ENCODE peak calls at places on chromosomes 6 and 20, in nine cellular contexts. One of them, this sample, is unnamed.

GRCh38 chr20:5550738-5551529 is 199.3 kb upstream of the SHLD1 start:
- DNase-seq in stomach: no peak
- DNase-seq in A549: no peak
- DNase-seq in IMR-90: no peak
- DNase-seq in K562: no peak
- DNase-seq in adrenal gland: no peak
- DNase-seq in endothelial cell of umbilical vein: no peak
- DNase-seq in heart left ventricle: no peak
- DNase-seq in gastrocnemius medialis: no peak
- DNase-seq in this sample: no peak

GRCh38 chr6:99130897-99131873 is 183.4 kb upstream of the FBXL4 start:
- DNase-seq in stomach: no peak
- DNase-seq in adrenal gland: no peak
- DNase-seq in A549: no peak
- DNase-seq in gastrocnemius medialis: no peak
- DNase-seq in endothelial cell of umbilical vein: no peak
- DNase-seq in K562: no peak
- DNase-seq in heart left ventricle: no peak
- DNase-seq in IMR-90: no peak
- DNase-seq in this sample: no peak

GRCh38 chr6:116866281-116866871 is 10.7 kb upstream of the RFX6 start:
- DNase-seq in endothelial cell of umbilical vein: no peak
- DNase-seq in K562: no peak
- DNase-seq in adrenal gland: no peak
- DNase-seq in A549: no peak
- DNase-seq in stomach: no peak
- DNase-seq in heart left ventricle: no peak
- DNase-seq in IMR-90: peak
- DNase-seq in gastrocnemius medialis: no peak
- DNase-seq in this sample: no peak

GRCh38 chr6:125867483-125867935 is 76.7 kb downstream of the NCOA7 start:
- DNase-seq in endothelial cell of umbilical vein: no peak
- DNase-seq in gastrocnemius medialis: no peak
- DNase-seq in IMR-90: peak
- DNase-seq in A549: peak
- DNase-seq in stomach: no peak
- DNase-seq in K562: no peak
- DNase-seq in heart left ventricle: no peak
- DNase-seq in adrenal gland: no peak
- DNase-seq in this sample: no peak

GRCh38 chr20:25284131-25284601 is 36.3 kb downstream of the PYGB start:
- DNase-seq in A549: no peak
- DNase-seq in endothelial cell of umbilical vein: no peak
- DNase-seq in stomach: peak
- DNase-seq in IMR-90: no peak
- DNase-seq in gastrocnemius medialis: no peak
- DNase-seq in K562: no peak
- DNase-seq in heart left ventricle: no peak
- DNase-seq in adrenal gland: no peak
- DNase-seq in this sample: no peak

GRCh38 chr6:157625764-157626163 is 197.3 kb upstream of the SNX9 start:
- DNase-seq in adrenal gland: no peak
- DNase-seq in heart left ventricle: no peak
- DNase-seq in stomach: no peak
- DNase-seq in A549: no peak
- DNase-seq in endothelial cell of umbilical vein: no peak
- DNase-seq in K562: no peak
- DNase-seq in IMR-90: no peak
- DNase-seq in gastrocnemius medialis: no peak
- DNase-seq in this sample: no peak

GRCh38 chr6:12068899-12069557 is 56.9 kb downstream of the HIVEP1 start:
- DNase-seq in K562: no peak
- DNase-seq in endothelial cell of umbilical vein: peak
- DNase-seq in stomach: no peak
- DNase-seq in adrenal gland: no peak
- DNase-seq in A549: peak
- DNase-seq in gastrocnemius medialis: no peak
- DNase-seq in heart left ventricle: no peak
- DNase-seq in IMR-90: peak
- DNase-seq in this sample: no peak

GRCh38 chr6:70149209-70149788 is 153.6 kb downstream of the COL9A1 start:
- DNase-seq in endothelial cell of umbilical vein: no peak
- DNase-seq in K562: no peak
- DNase-seq in A549: no peak
- DNase-seq in gastrocnemius medialis: no peak
- DNase-seq in stomach: no peak
- DNase-seq in heart left ventricle: no peak
- DNase-seq in adrenal gland: no peak
- DNase-seq in IMR-90: no peak
- DNase-seq in this sample: no peak

GRCh38 chr20:47551841-47552240 is 50.2 kb downstream of the NCOA3 start:
- DNase-seq in heart left ventricle: no peak
- DNase-seq in endothelial cell of umbilical vein: no peak
- DNase-seq in stomach: no peak
- DNase-seq in K562: no peak
- DNase-seq in A549: peak
- DNase-seq in adrenal gland: peak
- DNase-seq in IMR-90: no peak
- DNase-seq in gastrocnemius medialis: no peak
- DNase-seq in this sample: no peak

GRCh38 chr6:12208190-12208589 is 82.0 kb upstream of the EDN1 start:
- DNase-seq in endothelial cell of umbilical vein: peak
- DNase-seq in K562: no peak
- DNase-seq in gastrocnemius medialis: peak
- DNase-seq in adrenal gland: peak
- DNase-seq in stomach: peak
- DNase-seq in heart left ventricle: peak
- DNase-seq in A549: peak
- DNase-seq in IMR-90: peak
- DNase-seq in this sample: no peak

GRCh38 chr6:139833592-139833991 is 459.1 kb upstream of the CITED2 start:
- DNase-seq in heart left ventricle: no peak
- DNase-seq in endothelial cell of umbilical vein: no peak
- DNase-seq in stomach: no peak
- DNase-seq in K562: no peak
- DNase-seq in gastrocnemius medialis: peak
- DNase-seq in A549: no peak
- DNase-seq in adrenal gland: no peak
- DNase-seq in IMR-90: no peak
- DNase-seq in this sample: no peak

GRCh38 chr6:11855743-11856142 is 77.1 kb upstream of the ADTRP start:
- DNase-seq in heart left ventricle: no peak
- DNase-seq in IMR-90: no peak
- DNase-seq in endothelial cell of umbilical vein: no peak
- DNase-seq in K562: no peak
- DNase-seq in stomach: no peak
- DNase-seq in adrenal gland: no peak
- DNase-seq in gastrocnemius medialis: no peak
- DNase-seq in A549: no peak
- DNase-seq in this sample: no peak

GRCh38 chr6:149840345-149841075 is 23.6 kb downstream of the LRP11 start:
- DNase-seq in heart left ventricle: peak
- DNase-seq in endothelial cell of umbilical vein: peak
- DNase-seq in gastrocnemius medialis: peak
- DNase-seq in A549: peak
- DNase-seq in K562: peak
- DNase-seq in stomach: peak
- DNase-seq in adrenal gland: peak
- DNase-seq in IMR-90: peak
- DNase-seq in this sample: no peak

GRCh38 chr6:162773996-162774395 is 46.2 kb downstream of the PACRG start:
- DNase-seq in IMR-90: no peak
- DNase-seq in gastrocnemius medialis: no peak
- DNase-seq in adrenal gland: no peak
- DNase-seq in heart left ventricle: no peak
- DNase-seq in stomach: no peak
- DNase-seq in A549: no peak
- DNase-seq in K562: no peak
- DNase-seq in endothelial cell of umbilical vein: no peak
- DNase-seq in this sample: no peak

GRCh38 chr6:125781307-125781868 is 9.4 kb upstream of the NCOA7 start:
- DNase-seq in A549: peak
- DNase-seq in adrenal gland: peak
- DNase-seq in IMR-90: peak
- DNase-seq in heart left ventricle: no peak
- DNase-seq in stomach: peak
- DNase-seq in gastrocnemius medialis: no peak
- DNase-seq in K562: no peak
- DNase-seq in endothelial cell of umbilical vein: no peak
- DNase-seq in this sample: no peak

GRCh38 chr20:25046181-25046641 is 11.7 kb downstream of the ACSS1 start:
- DNase-seq in gastrocnemius medialis: peak
- DNase-seq in endothelial cell of umbilical vein: no peak
- DNase-seq in K562: no peak
- DNase-seq in IMR-90: no peak
- DNase-seq in A549: no peak
- DNase-seq in heart left ventricle: peak
- DNase-seq in stomach: peak
- DNase-seq in adrenal gland: no peak
- DNase-seq in this sample: no peak

GRCh38 chr6:170368544-170368943 is 62.0 kb downstream of the FAM120B start:
- DNase-seq in K562: no peak
- DNase-seq in stomach: no peak
- DNase-seq in A549: no peak
- DNase-seq in IMR-90: no peak
- DNase-seq in gastrocnemius medialis: no peak
- DNase-seq in heart left ventricle: no peak
- DNase-seq in endothelial cell of umbilical vein: no peak
- DNase-seq in adrenal gland: no peak
- DNase-seq in this sample: no peak
- H3K27ac ChIP-seq in K562: no peak
- H3K27ac ChIP-seq in stomach: no peak
- H3K27ac ChIP-seq in A549: no peak
- H3K27ac ChIP-seq in IMR-90: no peak
- H3K27ac ChIP-seq in gastrocnemius medialis: no peak
- H3K27ac ChIP-seq in heart left ventricle: no peak
- H3K27ac ChIP-seq in endothelial cell of umbilical vein: no peak
- H3K27ac ChIP-seq in adrenal gland: no peak
- H3K27ac ChIP-seq in this sample: no peak

DNA sequence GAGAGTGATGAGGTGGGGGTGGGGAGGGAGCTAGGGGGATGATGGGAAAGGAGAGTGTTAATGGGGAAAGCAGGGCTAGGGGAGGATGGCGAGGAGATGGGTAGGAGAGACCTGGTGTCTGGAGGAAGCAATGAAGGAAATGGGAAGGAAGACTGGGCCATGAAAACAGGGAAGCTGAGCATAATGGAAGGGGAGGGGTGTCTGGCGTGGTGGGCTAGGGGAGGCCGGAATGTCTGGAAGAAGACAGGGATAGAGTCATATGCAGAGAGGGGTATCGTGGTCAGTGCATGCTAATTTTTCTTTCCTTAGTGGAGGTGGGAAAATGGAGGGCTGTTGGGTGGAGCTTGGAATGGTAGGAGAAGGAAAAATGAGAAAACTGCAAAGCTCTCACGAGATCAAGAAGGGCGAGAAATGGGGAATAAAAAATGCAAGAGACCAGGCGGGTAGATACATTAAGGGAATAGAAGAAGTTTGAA is 423 bp downstream of the KLHDC3 start:
- DNase-seq in adrenal gland: no peak
- DNase-seq in K562: no peak
- DNase-seq in A549: no peak
- DNase-seq in endothelial cell of umbilical vein: peak
- DNase-seq in heart left ventricle: no peak
- DNase-seq in stomach: no peak
- DNase-seq in IMR-90: peak
- DNase-seq in gastrocnemius medialis: no peak
- DNase-seq in this sample: no peak
- TF ChIP-seq POLR2A in adrenal gland: no peak
- TF ChIP-seq POLR2A in K562: no peak
- TF ChIP-seq POLR2A in A549: no peak
- TF ChIP-seq POLR2A in endothelial cell of umbilical vein: no peak
- TF ChIP-seq POLR2A in heart left ventricle: no peak
- TF ChIP-seq POLR2A in stomach: no peak
- TF ChIP-seq POLR2A in IMR-90: no peak
- TF ChIP-seq POLR2A in gastrocnemius medialis: no peak
- TF ChIP-seq POLR2A in this sample: no peak

GRCh38 chr6:32108094-32108627 is 977 bp downstream of the TNXB start:
- DNase-seq in A549: no peak
- DNase-seq in endothelial cell of umbilical vein: no peak
- DNase-seq in stomach: peak
- DNase-seq in heart left ventricle: peak
- DNase-seq in K562: peak
- DNase-seq in IMR-90: peak
- DNase-seq in adrenal gland: peak
- DNase-seq in gastrocnemius medialis: peak
- DNase-seq in this sample: no peak

GRCh38 chr6:32109765-32110160 is 625 bp upstream of the TNXB start:
- DNase-seq in K562: no peak
- DNase-seq in IMR-90: no peak
- DNase-seq in gastrocnemius medialis: no peak
- DNase-seq in stomach: no peak
- DNase-seq in A549: no peak
- DNase-seq in endothelial cell of umbilical vein: no peak
- DNase-seq in heart left ventricle: no peak
- DNase-seq in adrenal gland: no peak
- DNase-seq in this sample: no peak

GRCh38 chr6:32108727-32109113 is 418 bp downstream of the TNXB start:
- DNase-seq in K562: no peak
- DNase-seq in IMR-90: no peak
- DNase-seq in endothelial cell of umbilical vein: no peak
- DNase-seq in A549: no peak
- DNase-seq in stomach: no peak
- DNase-seq in gastrocnemius medialis: no peak
- DNase-seq in heart left ventricle: no peak
- DNase-seq in adrenal gland: no peak
- DNase-seq in this sample: no peak

GRCh38 chr6:32110632-32111031 is 1.5 kb upstream of the TNXB start:
- DNase-seq in gastrocnemius medialis: no peak
- DNase-seq in endothelial cell of umbilical vein: no peak
- DNase-seq in K562: no peak
- DNase-seq in IMR-90: no peak
- DNase-seq in A549: no peak
- DNase-seq in adrenal gland: no peak
- DNase-seq in heart left ventricle: no peak
- DNase-seq in stomach: peak
- DNase-seq in this sample: no peak

GRCh38 chr6:32109114-32109764 is at the start of gene TNXB:
- DNase-seq in endothelial cell of umbilical vein: no peak
- DNase-seq in heart left ventricle: peak
- DNase-seq in K562: peak
- DNase-seq in A549: no peak
- DNase-seq in adrenal gland: no peak
- DNase-seq in IMR-90: no peak
- DNase-seq in gastrocnemius medialis: peak
- DNase-seq in stomach: no peak
- DNase-seq in this sample: no peak
- H3K27ac ChIP-seq in endothelial cell of umbilical vein: no peak
- H3K27ac ChIP-seq in heart left ventricle: peak
- H3K27ac ChIP-seq in K562: no peak
- H3K27ac ChIP-seq in A549: peak
- H3K27ac ChIP-seq in adrenal gland: peak
- H3K27ac ChIP-seq in IMR-90: peak
- H3K27ac ChIP-seq in gastrocnemius medialis: peak
- H3K27ac ChIP-seq in stomach: peak
- H3K27ac ChIP-seq in this sample: peak

DNA sequence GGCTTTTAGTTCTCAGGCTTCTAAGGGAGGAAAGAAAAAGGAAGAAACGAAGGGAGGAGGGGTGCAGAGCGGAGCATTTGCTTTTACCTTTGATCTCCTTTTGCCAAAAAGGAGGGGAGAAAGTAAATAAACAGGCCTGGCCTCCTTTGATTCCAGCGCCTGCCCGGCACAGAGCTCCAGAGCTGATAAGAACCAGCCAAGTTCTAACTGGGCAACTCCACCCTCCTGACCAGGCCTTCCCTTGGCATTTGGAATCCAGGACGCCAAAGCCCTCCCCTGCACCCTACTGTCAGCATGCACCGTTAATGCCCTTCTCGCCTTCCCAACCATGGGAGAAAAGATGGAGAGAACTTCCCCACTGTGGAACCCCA is 120.8 kb upstream of the PTPN1 start:
- DNase-seq in heart left ventricle: peak
- DNase-seq in adrenal gland: peak
- DNase-seq in gastrocnemius medialis: no peak
- DNase-seq in A549: no peak
- DNase-seq in K562: no peak
- DNase-seq in stomach: peak
- DNase-seq in endothelial cell of umbilical vein: no peak
- DNase-seq in IMR-90: no peak
- DNase-seq in this sample: no peak
- TF ChIP-seq POLR2A in heart left ventricle: peak
- TF ChIP-seq POLR2A in adrenal gland: peak
- TF ChIP-seq POLR2A in gastrocnemius medialis: no peak
- TF ChIP-seq POLR2A in A549: no peak
- TF ChIP-seq POLR2A in K562: no peak
- TF ChIP-seq POLR2A in stomach: no peak
- TF ChIP-seq POLR2A in endothelial cell of umbilical vein: no peak
- TF ChIP-seq POLR2A in IMR-90: no peak
- TF ChIP-seq POLR2A in this sample: no peak